ENCODE peak calls at places on chromosomes 7 and 10, in ten cellular contexts. One of them, this sample, is unnamed.
A peak's percentile ranks its signal among the peaks of the same experiment; 100 is the strongest.

GRCh38 chr7:122143376-122143750 is 686 bp downstream of the AASS start:
- DNase-seq in activated CD4-positive, alpha-beta T cell treated with anti-CD3 and anti-CD28 coated beads, Interleukin-2, amount 50 U/mL, for 48 hours: peak; percentile 2
- DNase-seq in endothelial cell: peak; percentile 44
- DNase-seq in Peyer's patch: peak; percentile 57
- DNase-seq in activated CD8-positive, alpha-beta memory T cell treated with anti-CD3 and anti-CD28 coated beads for 48 hours: no peak
- DNase-seq in activated T-helper 9 cell treated with anti-CD3 and anti-CD28 coated beads, Interleukin-2, amount 50 U/mL, for 16 hours: no peak
- DNase-seq in A549: no peak
- DNase-seq in activated naive CD4-positive, alpha-beta T cell treated with anti-CD3 and anti-CD28 coated beads for 36 hours: peak; percentile 4
- DNase-seq in sciatic nerve: no peak
- DNase-seq in NCI-H526: peak; percentile 64
- DNase-seq in this sample: peak; percentile 57

GRCh38 chr10:48523212-48523819 is 81.6 kb downstream of the ARHGAP22 start:
- DNase-seq in A549: peak; percentile 16
- DNase-seq in endothelial cell: peak; percentile 46
- DNase-seq in Peyer's patch: no peak
- DNase-seq in activated CD4-positive, alpha-beta T cell treated with anti-CD3 and anti-CD28 coated beads, Interleukin-2, amount 50 U/mL, for 48 hours: no peak
- DNase-seq in activated CD8-positive, alpha-beta memory T cell treated with anti-CD3 and anti-CD28 coated beads for 48 hours: no peak
- DNase-seq in activated T-helper 9 cell treated with anti-CD3 and anti-CD28 coated beads, Interleukin-2, amount 50 U/mL, for 16 hours: no peak
- DNase-seq in NCI-H526: peak; percentile 43
- DNase-seq in activated naive CD4-positive, alpha-beta T cell treated with anti-CD3 and anti-CD28 coated beads for 36 hours: no peak
- DNase-seq in sciatic nerve: peak; percentile 72
- DNase-seq in this sample: peak; percentile 65

GRCh38 chr10:135601-136464 is 578 bp downstream of the ZMYND11 start:
- DNase-seq in sciatic nerve: peak; percentile 86
- DNase-seq in activated CD8-positive, alpha-beta memory T cell treated with anti-CD3 and anti-CD28 coated beads for 48 hours: peak; percentile 40
- DNase-seq in activated CD4-positive, alpha-beta T cell treated with anti-CD3 and anti-CD28 coated beads, Interleukin-2, amount 50 U/mL, for 48 hours: peak; percentile 61
- DNase-seq in endothelial cell: peak; percentile 57
- DNase-seq in activated naive CD4-positive, alpha-beta T cell treated with anti-CD3 and anti-CD28 coated beads for 36 hours: peak; percentile 72
- DNase-seq in activated T-helper 9 cell treated with anti-CD3 and anti-CD28 coated beads, Interleukin-2, amount 50 U/mL, for 16 hours: peak; percentile 41
- DNase-seq in Peyer's patch: peak; percentile 83
- DNase-seq in NCI-H526: peak; percentile 58
- DNase-seq in A549: peak; percentile 58
- DNase-seq in this sample: peak; percentile 74

GRCh38 chr10:118564652-118565051 is 30.8 kb downstream of the PRLHR start:
- DNase-seq in A549: peak; percentile 35
- DNase-seq in activated naive CD4-positive, alpha-beta T cell treated with anti-CD3 and anti-CD28 coated beads for 36 hours: no peak
- DNase-seq in sciatic nerve: no peak
- DNase-seq in endothelial cell: peak; percentile 43
- DNase-seq in activated CD8-positive, alpha-beta memory T cell treated with anti-CD3 and anti-CD28 coated beads for 48 hours: no peak
- DNase-seq in Peyer's patch: no peak
- DNase-seq in activated CD4-positive, alpha-beta T cell treated with anti-CD3 and anti-CD28 coated beads, Interleukin-2, amount 50 U/mL, for 48 hours: no peak
- DNase-seq in activated T-helper 9 cell treated with anti-CD3 and anti-CD28 coated beads, Interleukin-2, amount 50 U/mL, for 16 hours: no peak
- DNase-seq in NCI-H526: peak; percentile 72
- DNase-seq in this sample: peak; percentile 69

GRCh38 chr7:77837275-77837674 is 38.7 kb downstream of the PHTF2 start:
- DNase-seq in activated CD4-positive, alpha-beta T cell treated with anti-CD3 and anti-CD28 coated beads, Interleukin-2, amount 50 U/mL, for 48 hours: no peak
- DNase-seq in activated T-helper 9 cell treated with anti-CD3 and anti-CD28 coated beads, Interleukin-2, amount 50 U/mL, for 16 hours: no peak
- DNase-seq in Peyer's patch: no peak
- DNase-seq in endothelial cell: no peak
- DNase-seq in activated naive CD4-positive, alpha-beta T cell treated with anti-CD3 and anti-CD28 coated beads for 36 hours: no peak
- DNase-seq in NCI-H526: peak; percentile 59
- DNase-seq in A549: no peak
- DNase-seq in sciatic nerve: no peak
- DNase-seq in activated CD8-positive, alpha-beta memory T cell treated with anti-CD3 and anti-CD28 coated beads for 48 hours: no peak
- DNase-seq in this sample: no peak

GRCh38 chr7:112646787-112647186 is 143.4 kb downstream of the TMEM168 start:
- DNase-seq in NCI-H526: peak; percentile 12
- DNase-seq in endothelial cell: no peak
- DNase-seq in activated T-helper 9 cell treated with anti-CD3 and anti-CD28 coated beads, Interleukin-2, amount 50 U/mL, for 16 hours: no peak
- DNase-seq in A549: no peak
- DNase-seq in activated CD8-positive, alpha-beta memory T cell treated with anti-CD3 and anti-CD28 coated beads for 48 hours: no peak
- DNase-seq in Peyer's patch: no peak
- DNase-seq in activated naive CD4-positive, alpha-beta T cell treated with anti-CD3 and anti-CD28 coated beads for 36 hours: no peak
- DNase-seq in sciatic nerve: no peak
- DNase-seq in activated CD4-positive, alpha-beta T cell treated with anti-CD3 and anti-CD28 coated beads, Interleukin-2, amount 50 U/mL, for 48 hours: no peak
- DNase-seq in this sample: peak; percentile 74

GRCh38 chr7:20542594-20542993 is 72.9 kb upstream of the ABCB5 start:
- DNase-seq in endothelial cell: no peak
- DNase-seq in A549: no peak
- DNase-seq in Peyer's patch: no peak
- DNase-seq in activated CD4-positive, alpha-beta T cell treated with anti-CD3 and anti-CD28 coated beads, Interleukin-2, amount 50 U/mL, for 48 hours: no peak
- DNase-seq in NCI-H526: no peak
- DNase-seq in activated T-helper 9 cell treated with anti-CD3 and anti-CD28 coated beads, Interleukin-2, amount 50 U/mL, for 16 hours: no peak
- DNase-seq in activated naive CD4-positive, alpha-beta T cell treated with anti-CD3 and anti-CD28 coated beads for 36 hours: no peak
- DNase-seq in sciatic nerve: no peak
- DNase-seq in activated CD8-positive, alpha-beta memory T cell treated with anti-CD3 and anti-CD28 coated beads for 48 hours: no peak
- DNase-seq in this sample: no peak

GRCh38 chr7:130758429-130759056 is 24.5 kb upstream of the KLF14 start:
- DNase-seq in activated CD4-positive, alpha-beta T cell treated with anti-CD3 and anti-CD28 coated beads, Interleukin-2, amount 50 U/mL, for 48 hours: no peak
- DNase-seq in Peyer's patch: no peak
- DNase-seq in activated naive CD4-positive, alpha-beta T cell treated with anti-CD3 and anti-CD28 coated beads for 36 hours: no peak
- DNase-seq in A549: peak; percentile 41
- DNase-seq in activated T-helper 9 cell treated with anti-CD3 and anti-CD28 coated beads, Interleukin-2, amount 50 U/mL, for 16 hours: no peak
- DNase-seq in sciatic nerve: no peak
- DNase-seq in endothelial cell: no peak
- DNase-seq in activated CD8-positive, alpha-beta memory T cell treated with anti-CD3 and anti-CD28 coated beads for 48 hours: no peak
- DNase-seq in NCI-H526: peak; percentile 64
- DNase-seq in this sample: no peak

GRCh38 chr7:57178768-57179139 is 46.5 kb upstream of the ZNF479 start:
- DNase-seq in endothelial cell: no peak
- DNase-seq in activated naive CD4-positive, alpha-beta T cell treated with anti-CD3 and anti-CD28 coated beads for 36 hours: no peak
- DNase-seq in Peyer's patch: no peak
- DNase-seq in activated CD4-positive, alpha-beta T cell treated with anti-CD3 and anti-CD28 coated beads, Interleukin-2, amount 50 U/mL, for 48 hours: no peak
- DNase-seq in activated T-helper 9 cell treated with anti-CD3 and anti-CD28 coated beads, Interleukin-2, amount 50 U/mL, for 16 hours: no peak
- DNase-seq in sciatic nerve: peak; percentile 12
- DNase-seq in activated CD8-positive, alpha-beta memory T cell treated with anti-CD3 and anti-CD28 coated beads for 48 hours: no peak
- DNase-seq in NCI-H526: no peak
- DNase-seq in A549: no peak
- DNase-seq in this sample: no peak

GRCh38 chr10:131845505-131846223 is 55.1 kb upstream of the PPP2R2D start:
- DNase-seq in activated T-helper 9 cell treated with anti-CD3 and anti-CD28 coated beads, Interleukin-2, amount 50 U/mL, for 16 hours: no peak
- DNase-seq in activated naive CD4-positive, alpha-beta T cell treated with anti-CD3 and anti-CD28 coated beads for 36 hours: no peak
- DNase-seq in activated CD8-positive, alpha-beta memory T cell treated with anti-CD3 and anti-CD28 coated beads for 48 hours: no peak
- DNase-seq in Peyer's patch: peak; percentile 25
- DNase-seq in A549: no peak
- DNase-seq in NCI-H526: no peak
- DNase-seq in endothelial cell: no peak
- DNase-seq in activated CD4-positive, alpha-beta T cell treated with anti-CD3 and anti-CD28 coated beads, Interleukin-2, amount 50 U/mL, for 48 hours: no peak
- DNase-seq in sciatic nerve: peak; percentile 38
- DNase-seq in this sample: peak; percentile 41

GRCh38 chr7:36192050-36192824 is 39.2 kb downstream of the EEPD1 start:
- DNase-seq in A549: no peak
- DNase-seq in Peyer's patch: no peak
- DNase-seq in activated T-helper 9 cell treated with anti-CD3 and anti-CD28 coated beads, Interleukin-2, amount 50 U/mL, for 16 hours: no peak
- DNase-seq in activated CD4-positive, alpha-beta T cell treated with anti-CD3 and anti-CD28 coated beads, Interleukin-2, amount 50 U/mL, for 48 hours: no peak
- DNase-seq in sciatic nerve: no peak
- DNase-seq in activated naive CD4-positive, alpha-beta T cell treated with anti-CD3 and anti-CD28 coated beads for 36 hours: no peak
- DNase-seq in activated CD8-positive, alpha-beta memory T cell treated with anti-CD3 and anti-CD28 coated beads for 48 hours: no peak
- DNase-seq in endothelial cell: no peak
- DNase-seq in NCI-H526: no peak
- DNase-seq in this sample: no peak

GRCh38 chr7:143003393-143004051 is 23.4 kb downstream of the OR9A2 start:
- DNase-seq in A549: peak; percentile 37
- DNase-seq in Peyer's patch: no peak
- DNase-seq in NCI-H526: peak; percentile 59
- DNase-seq in activated naive CD4-positive, alpha-beta T cell treated with anti-CD3 and anti-CD28 coated beads for 36 hours: peak; percentile 56
- DNase-seq in activated CD4-positive, alpha-beta T cell treated with anti-CD3 and anti-CD28 coated beads, Interleukin-2, amount 50 U/mL, for 48 hours: peak; percentile 27
- DNase-seq in sciatic nerve: no peak
- DNase-seq in activated T-helper 9 cell treated with anti-CD3 and anti-CD28 coated beads, Interleukin-2, amount 50 U/mL, for 16 hours: no peak
- DNase-seq in endothelial cell: no peak
- DNase-seq in activated CD8-positive, alpha-beta memory T cell treated with anti-CD3 and anti-CD28 coated beads for 48 hours: no peak
- DNase-seq in this sample: no peak

GRCh38 chr10:124996854-124997215 is 54.9 kb downstream of the ZRANB1 start:
- DNase-seq in activated CD8-positive, alpha-beta memory T cell treated with anti-CD3 and anti-CD28 coated beads for 48 hours: no peak
- DNase-seq in NCI-H526: no peak
- DNase-seq in activated naive CD4-positive, alpha-beta T cell treated with anti-CD3 and anti-CD28 coated beads for 36 hours: no peak
- DNase-seq in endothelial cell: no peak
- DNase-seq in sciatic nerve: peak; percentile 53
- DNase-seq in activated T-helper 9 cell treated with anti-CD3 and anti-CD28 coated beads, Interleukin-2, amount 50 U/mL, for 16 hours: no peak
- DNase-seq in A549: no peak
- DNase-seq in Peyer's patch: no peak
- DNase-seq in activated CD4-positive, alpha-beta T cell treated with anti-CD3 and anti-CD28 coated beads, Interleukin-2, amount 50 U/mL, for 48 hours: no peak
- DNase-seq in this sample: peak; percentile 26

GRCh38 chr10:8306685-8307364 is 252.3 kb downstream of the GATA3 start:
- DNase-seq in A549: no peak
- DNase-seq in activated CD4-positive, alpha-beta T cell treated with anti-CD3 and anti-CD28 coated beads, Interleukin-2, amount 50 U/mL, for 48 hours: no peak
- DNase-seq in NCI-H526: no peak
- DNase-seq in sciatic nerve: no peak
- DNase-seq in activated CD8-positive, alpha-beta memory T cell treated with anti-CD3 and anti-CD28 coated beads for 48 hours: no peak
- DNase-seq in activated T-helper 9 cell treated with anti-CD3 and anti-CD28 coated beads, Interleukin-2, amount 50 U/mL, for 16 hours: no peak
- DNase-seq in Peyer's patch: no peak
- DNase-seq in endothelial cell: no peak
- DNase-seq in activated naive CD4-positive, alpha-beta T cell treated with anti-CD3 and anti-CD28 coated beads for 36 hours: no peak
- DNase-seq in this sample: no peak

GRCh38 chr10:86642499-86642898 is 11.8 kb upstream of the OPN4 start:
- DNase-seq in activated CD4-positive, alpha-beta T cell treated with anti-CD3 and anti-CD28 coated beads, Interleukin-2, amount 50 U/mL, for 48 hours: no peak
- DNase-seq in NCI-H526: no peak
- DNase-seq in activated T-helper 9 cell treated with anti-CD3 and anti-CD28 coated beads, Interleukin-2, amount 50 U/mL, for 16 hours: no peak
- DNase-seq in activated naive CD4-positive, alpha-beta T cell treated with anti-CD3 and anti-CD28 coated beads for 36 hours: no peak
- DNase-seq in Peyer's patch: no peak
- DNase-seq in sciatic nerve: no peak
- DNase-seq in activated CD8-positive, alpha-beta memory T cell treated with anti-CD3 and anti-CD28 coated beads for 48 hours: no peak
- DNase-seq in A549: peak; percentile 36
- DNase-seq in endothelial cell: no peak
- DNase-seq in this sample: no peak

GRCh38 chr7:74454059-74454947 is 597 bp downstream of the GTF2IRD1 start:
- DNase-seq in A549: no peak
- DNase-seq in activated CD4-positive, alpha-beta T cell treated with anti-CD3 and anti-CD28 coated beads, Interleukin-2, amount 50 U/mL, for 48 hours: peak; percentile 29
- DNase-seq in activated naive CD4-positive, alpha-beta T cell treated with anti-CD3 and anti-CD28 coated beads for 36 hours: peak; percentile 30
- DNase-seq in sciatic nerve: no peak
- DNase-seq in activated T-helper 9 cell treated with anti-CD3 and anti-CD28 coated beads, Interleukin-2, amount 50 U/mL, for 16 hours: peak; percentile 9
- DNase-seq in NCI-H526: peak; percentile 40
- DNase-seq in endothelial cell: peak; percentile 31
- DNase-seq in Peyer's patch: no peak
- DNase-seq in activated CD8-positive, alpha-beta memory T cell treated with anti-CD3 and anti-CD28 coated beads for 48 hours: no peak
- DNase-seq in this sample: peak; percentile 67

GRCh38 chr10:36283827-36284226 is 641.7 kb upstream of the FZD8 start:
- DNase-seq in activated CD8-positive, alpha-beta memory T cell treated with anti-CD3 and anti-CD28 coated beads for 48 hours: no peak
- DNase-seq in activated T-helper 9 cell treated with anti-CD3 and anti-CD28 coated beads, Interleukin-2, amount 50 U/mL, for 16 hours: no peak
- DNase-seq in sciatic nerve: no peak
- DNase-seq in A549: no peak
- DNase-seq in NCI-H526: no peak
- DNase-seq in Peyer's patch: no peak
- DNase-seq in endothelial cell: no peak
- DNase-seq in activated CD4-positive, alpha-beta T cell treated with anti-CD3 and anti-CD28 coated beads, Interleukin-2, amount 50 U/mL, for 48 hours: no peak
- DNase-seq in activated naive CD4-positive, alpha-beta T cell treated with anti-CD3 and anti-CD28 coated beads for 36 hours: no peak
- DNase-seq in this sample: no peak

GRCh38 chr7:142323706-142324105 is 65.8 kb upstream of the PRSS58 start:
- DNase-seq in NCI-H526: peak; percentile 80
- DNase-seq in A549: peak; percentile 17
- DNase-seq in activated naive CD4-positive, alpha-beta T cell treated with anti-CD3 and anti-CD28 coated beads for 36 hours: peak; percentile 81
- DNase-seq in Peyer's patch: peak; percentile 58
- DNase-seq in activated CD4-positive, alpha-beta T cell treated with anti-CD3 and anti-CD28 coated beads, Interleukin-2, amount 50 U/mL, for 48 hours: peak; percentile 57
- DNase-seq in activated CD8-positive, alpha-beta memory T cell treated with anti-CD3 and anti-CD28 coated beads for 48 hours: no peak
- DNase-seq in sciatic nerve: no peak
- DNase-seq in activated T-helper 9 cell treated with anti-CD3 and anti-CD28 coated beads, Interleukin-2, amount 50 U/mL, for 16 hours: peak; percentile 27
- DNase-seq in endothelial cell: peak; percentile 91
- DNase-seq in this sample: peak; percentile 74

GRCh38 chr10:84179059-84179710 is 5.6 kb downstream of the GPR15LG start:
- DNase-seq in activated CD4-positive, alpha-beta T cell treated with anti-CD3 and anti-CD28 coated beads, Interleukin-2, amount 50 U/mL, for 48 hours: no peak
- DNase-seq in NCI-H526: peak; percentile 82
- DNase-seq in activated T-helper 9 cell treated with anti-CD3 and anti-CD28 coated beads, Interleukin-2, amount 50 U/mL, for 16 hours: no peak
- DNase-seq in A549: no peak
- DNase-seq in Peyer's patch: peak; percentile 70
- DNase-seq in sciatic nerve: peak; percentile 17
- DNase-seq in activated naive CD4-positive, alpha-beta T cell treated with anti-CD3 and anti-CD28 coated beads for 36 hours: peak; percentile 42
- DNase-seq in activated CD8-positive, alpha-beta memory T cell treated with anti-CD3 and anti-CD28 coated beads for 48 hours: no peak
- DNase-seq in endothelial cell: no peak
- DNase-seq in this sample: no peak

GRCh38 chr7:19020711-19021110 is 96.7 kb downstream of the TWIST1 start:
- DNase-seq in Peyer's patch: no peak
- DNase-seq in activated CD4-positive, alpha-beta T cell treated with anti-CD3 and anti-CD28 coated beads, Interleukin-2, amount 50 U/mL, for 48 hours: no peak
- DNase-seq in activated naive CD4-positive, alpha-beta T cell treated with anti-CD3 and anti-CD28 coated beads for 36 hours: no peak
- DNase-seq in sciatic nerve: no peak
- DNase-seq in endothelial cell: no peak
- DNase-seq in activated CD8-positive, alpha-beta memory T cell treated with anti-CD3 and anti-CD28 coated beads for 48 hours: no peak
- DNase-seq in activated T-helper 9 cell treated with anti-CD3 and anti-CD28 coated beads, Interleukin-2, amount 50 U/mL, for 16 hours: no peak
- DNase-seq in NCI-H526: no peak
- DNase-seq in A549: no peak
- DNase-seq in this sample: no peak

GRCh38 chr7:157238087-157238486 is 98.7 kb upstream of the DNAJB6 start:
- DNase-seq in Peyer's patch: no peak
- DNase-seq in NCI-H526: no peak
- DNase-seq in activated T-helper 9 cell treated with anti-CD3 and anti-CD28 coated beads, Interleukin-2, amount 50 U/mL, for 16 hours: no peak
- DNase-seq in sciatic nerve: no peak
- DNase-seq in activated CD4-positive, alpha-beta T cell treated with anti-CD3 and anti-CD28 coated beads, Interleukin-2, amount 50 U/mL, for 48 hours: no peak
- DNase-seq in activated naive CD4-positive, alpha-beta T cell treated with anti-CD3 and anti-CD28 coated beads for 36 hours: no peak
- DNase-seq in activated CD8-positive, alpha-beta memory T cell treated with anti-CD3 and anti-CD28 coated beads for 48 hours: no peak
- DNase-seq in A549: no peak
- DNase-seq in endothelial cell: no peak
- DNase-seq in this sample: no peak

GRCh38 chr10:44960482-44961230 is 1.1 kb downstream of the RASSF4 start:
- DNase-seq in activated T-helper 9 cell treated with anti-CD3 and anti-CD28 coated beads, Interleukin-2, amount 50 U/mL, for 16 hours: no peak
- DNase-seq in activated CD8-positive, alpha-beta memory T cell treated with anti-CD3 and anti-CD28 coated beads for 48 hours: no peak
- DNase-seq in endothelial cell: no peak
- DNase-seq in NCI-H526: no peak
- DNase-seq in sciatic nerve: no peak
- DNase-seq in Peyer's patch: peak; percentile 51
- DNase-seq in A549: no peak
- DNase-seq in activated naive CD4-positive, alpha-beta T cell treated with anti-CD3 and anti-CD28 coated beads for 36 hours: no peak
- DNase-seq in activated CD4-positive, alpha-beta T cell treated with anti-CD3 and anti-CD28 coated beads, Interleukin-2, amount 50 U/mL, for 48 hours: no peak
- DNase-seq in this sample: peak; percentile 44

GRCh38 chr10:124149681-124150080 is 56.3 kb upstream of the CHST15 start:
- DNase-seq in Peyer's patch: no peak
- DNase-seq in activated CD4-positive, alpha-beta T cell treated with anti-CD3 and anti-CD28 coated beads, Interleukin-2, amount 50 U/mL, for 48 hours: no peak
- DNase-seq in activated T-helper 9 cell treated with anti-CD3 and anti-CD28 coated beads, Interleukin-2, amount 50 U/mL, for 16 hours: no peak
- DNase-seq in A549: no peak
- DNase-seq in activated CD8-positive, alpha-beta memory T cell treated with anti-CD3 and anti-CD28 coated beads for 48 hours: no peak
- DNase-seq in activated naive CD4-positive, alpha-beta T cell treated with anti-CD3 and anti-CD28 coated beads for 36 hours: no peak
- DNase-seq in endothelial cell: no peak
- DNase-seq in sciatic nerve: no peak
- DNase-seq in NCI-H526: no peak
- DNase-seq in this sample: no peak

GRCh38 chr10:20185116-20185515 is 368.9 kb downstream of the PLXDC2 start:
- DNase-seq in endothelial cell: no peak
- DNase-seq in activated naive CD4-positive, alpha-beta T cell treated with anti-CD3 and anti-CD28 coated beads for 36 hours: no peak
- DNase-seq in A549: no peak
- DNase-seq in sciatic nerve: no peak
- DNase-seq in activated CD4-positive, alpha-beta T cell treated with anti-CD3 and anti-CD28 coated beads, Interleukin-2, amount 50 U/mL, for 48 hours: no peak
- DNase-seq in Peyer's patch: no peak
- DNase-seq in activated CD8-positive, alpha-beta memory T cell treated with anti-CD3 and anti-CD28 coated beads for 48 hours: no peak
- DNase-seq in NCI-H526: no peak
- DNase-seq in activated T-helper 9 cell treated with anti-CD3 and anti-CD28 coated beads, Interleukin-2, amount 50 U/mL, for 16 hours: no peak
- DNase-seq in this sample: no peak

GRCh38 chr10:55063817-55064216 is 262.8 kb upstream of the PCDH15 start:
- DNase-seq in sciatic nerve: no peak
- DNase-seq in Peyer's patch: no peak
- DNase-seq in activated naive CD4-positive, alpha-beta T cell treated with anti-CD3 and anti-CD28 coated beads for 36 hours: no peak
- DNase-seq in A549: no peak
- DNase-seq in activated T-helper 9 cell treated with anti-CD3 and anti-CD28 coated beads, Interleukin-2, amount 50 U/mL, for 16 hours: no peak
- DNase-seq in NCI-H526: no peak
- DNase-seq in activated CD4-positive, alpha-beta T cell treated with anti-CD3 and anti-CD28 coated beads, Interleukin-2, amount 50 U/mL, for 48 hours: no peak
- DNase-seq in endothelial cell: no peak
- DNase-seq in activated CD8-positive, alpha-beta memory T cell treated with anti-CD3 and anti-CD28 coated beads for 48 hours: no peak
- DNase-seq in this sample: no peak

GRCh38 chr7:117715784-117716445 is 157.3 kb downstream of the CTTNBP2 start:
- DNase-seq in Peyer's patch: no peak
- DNase-seq in activated naive CD4-positive, alpha-beta T cell treated with anti-CD3 and anti-CD28 coated beads for 36 hours: peak; percentile 25
- DNase-seq in activated T-helper 9 cell treated with anti-CD3 and anti-CD28 coated beads, Interleukin-2, amount 50 U/mL, for 16 hours: no peak
- DNase-seq in NCI-H526: peak; percentile 67
- DNase-seq in A549: peak; percentile 61
- DNase-seq in sciatic nerve: no peak
- DNase-seq in endothelial cell: peak; percentile 57
- DNase-seq in activated CD4-positive, alpha-beta T cell treated with anti-CD3 and anti-CD28 coated beads, Interleukin-2, amount 50 U/mL, for 48 hours: no peak
- DNase-seq in activated CD8-positive, alpha-beta memory T cell treated with anti-CD3 and anti-CD28 coated beads for 48 hours: no peak
- DNase-seq in this sample: no peak

GRCh38 chr10:88456730-88457129 is 126.4 kb downstream of the RNLS start:
- DNase-seq in endothelial cell: no peak
- DNase-seq in activated CD4-positive, alpha-beta T cell treated with anti-CD3 and anti-CD28 coated beads, Interleukin-2, amount 50 U/mL, for 48 hours: no peak
- DNase-seq in A549: no peak
- DNase-seq in Peyer's patch: no peak
- DNase-seq in activated naive CD4-positive, alpha-beta T cell treated with anti-CD3 and anti-CD28 coated beads for 36 hours: no peak
- DNase-seq in activated T-helper 9 cell treated with anti-CD3 and anti-CD28 coated beads, Interleukin-2, amount 50 U/mL, for 16 hours: no peak
- DNase-seq in sciatic nerve: no peak
- DNase-seq in activated CD8-positive, alpha-beta memory T cell treated with anti-CD3 and anti-CD28 coated beads for 48 hours: no peak
- DNase-seq in NCI-H526: no peak
- DNase-seq in this sample: no peak